ENCODE peak calls at places on chromosomes 3 and 15, in nine cellular contexts. Y, D, O, U, E, Z, V, F and J are unnamed samples.

GRCh38 chr3:143672396-143673165 is 175.7 kb downstream of the SLC9A9 start:
- DNase-seq in F (no peak), Y (no peak), U (no peak), O (no peak), Z (no peak), D (no peak), E (no peak), V (no peak), J (no peak)

GRCh38 chr3:146528954-146529353 is 15.5 kb downstream of the PLSCR1 start:
- DNase-seq in Z (no peak), V (no peak), E (no peak), Y (peak), F (no peak), U (no peak), D (no peak), O (peak), J (no peak)

GRCh38 chr3:47007482-47008257 is 28.2 kb downstream of the NBEAL2 start:
- DNase-seq in D (no peak), U (no peak), Z (no peak), Y (peak), E (no peak), O (no peak), V (no peak), F (no peak), J (no peak)

GRCh38 chr3:59559721-59560514 is 510.1 kb upstream of the CFAP20DC start:
- DNase-seq in F (peak), O (peak), E (no peak), U (peak), Y (peak), V (peak), Z (no peak), D (no peak), J (peak)

GRCh38 chr15:101092186-101092866 is 159.5 kb downstream of the CHSY1 start:
- DNase-seq in U (peak), D (no peak), O (peak), F (peak), E (no peak), Y (peak), V (no peak), Z (no peak), J (no peak)

GRCh38 chr15:55741592-55742497 is 1.1 kb downstream of the PRTG start:
- DNase-seq in Y (peak), U (no peak), F (peak), D (peak), E (no peak), V (peak), O (no peak), Z (peak), J (no peak)

GRCh38 chr15:75723847-75724660 is 11.4 kb upstream of the CSPG4 start:
- DNase-seq in O (peak), Y (peak), D (peak), U (peak), V (peak), E (no peak), F (peak), Z (no peak), J (no peak)

GRCh38 chr3:17742837-17743659 is 617 bp upstream of the TBC1D5 start:
- DNase-seq in D (no peak), O (peak), E (no peak), Z (no peak), F (no peak), Y (no peak), V (peak), U (no peak), J (no peak)

GRCh38 chr3:85342915-85343314 is 384.1 kb downstream of the CADM2 start:
- DNase-seq in F (no peak), O (no peak), U (no peak), D (peak), V (peak), Y (no peak), E (no peak), Z (no peak), J (no peak)

GRCh38 chr3:155420869-155421486 is 127.5 kb upstream of the STRIT1 start:
- DNase-seq in D (no peak), F (no peak), U (no peak), Y (no peak), E (no peak), O (no peak), V (no peak), Z (no peak), J (no peak)

GRCh38 chr3:112979244-112979832 is 4.4 kb upstream of the CD200R1 start:
- DNase-seq in F (peak), D (peak), V (peak), U (peak), E (no peak), Z (peak), O (peak), Y (peak), J (peak)

GRCh38 chr3:89867286-89867685 is 759.9 kb downstream of the EPHA3 start:
- DNase-seq in E (no peak), F (no peak), D (no peak), Z (no peak), U (no peak), V (no peak), Y (no peak), O (no peak), J (no peak)

GRCh38 chr15:24901409-24901808 is 53.4 kb upstream of the SNRPN start:
- DNase-seq in F (no peak), E (no peak), Y (no peak), O (no peak), U (no peak), D (no peak), Z (no peak), V (no peak), J (no peak)